ENCODE peak calls at places on chromosomes 2 and 18, in nine cellular contexts. L is stimulated activated effector memory CD8-positive, alpha-beta T cell treated with anti-CD3 and anti-CD28 coated beads, Interleukin-12 subunit alpha, Interleukin-12 subunit beta, amount 100 ng/mL, for 72 hours; W is amniotic epithelial cell; E is RPMI7951; V is caudate nucleus; T is GF-D8; Q is occipital lobe; H is Ammon's horn; C is GM23248. G is an unnamed sample.

GRCh38 chr2:70513751-70514150 is 39.9 kb downstream of the TGFA start:
- DNase-seq in W (no peak), V (no peak), H (peak; percentile 46), E (no peak), C (no peak), L (no peak), Q (no peak), T (no peak), G (no peak)

GRCh38 chr2:14626873-14627272 is 5.6 kb upstream of the LRATD1 start:
- DNase-seq in C (no peak), Q (no peak), W (no peak), H (no peak), T (no peak), V (no peak), L (no peak), E (no peak), G (no peak)

GRCh38 chr2:164260506-164260905 is 360.8 kb downstream of the GRB14 start:
- DNase-seq in Q (no peak), E (no peak), V (no peak), C (peak; percentile 76), W (peak; percentile 43), H (no peak), T (no peak), L (no peak), G (no peak)

GRCh38 chr2:17057109-17058017 is 391.7 kb upstream of the CYRIA start:
- DNase-seq in L (no peak), C (no peak), H (no peak), T (no peak), Q (no peak), E (no peak), W (no peak), V (no peak), G (no peak)

GRCh38 chr18:31603335-31603734 is 11.7 kb downstream of the TTR start:
- DNase-seq in W (peak; percentile 50), V (no peak), H (no peak), L (no peak), C (peak; percentile 61), E (no peak), T (no peak), Q (no peak), G (no peak)

GRCh38 chr18:60075477-60075876 is 175.7 kb downstream of the PMAIP1 start:
- DNase-seq in T (no peak), C (no peak), V (no peak), W (no peak), L (no peak), Q (no peak), H (no peak), E (no peak), G (no peak)

GRCh38 chr2:185618630-185619029 is 120.0 kb upstream of the FSIP2 start:
- DNase-seq in H (no peak), E (peak; percentile 67), L (no peak), T (no peak), W (peak; percentile 71), V (no peak), C (no peak), Q (no peak), G (no peak)

GRCh38 chr2:24190503-24190902 is 15.7 kb downstream of the FAM228A start:
- DNase-seq in H (no peak), E (no peak), T (no peak), Q (no peak), W (no peak), C (no peak), L (no peak), V (no peak), G (no peak)

GRCh38 chr2:210541280-210541902 is 15.0 kb upstream of the CPS1 start:
- DNase-seq in E (no peak), H (peak; percentile 7), V (no peak), C (no peak), L (no peak), T (no peak), Q (no peak), W (peak; percentile 50), G (no peak)